ENCODE peak calls at places on chromosomes 12 and 14, in seven cellular contexts. Y is mammary epithelial cell, N is IMR-90, G is type B pancreatic cell, E is fibroblast of mammary gland, H is PC-9, X is neural crest cell. D is an unnamed sample.

GRCh38 chr14:94907626-94908261 is 137.8 kb upstream of the GSC start:
- DNase-seq in Y (no peak), E (no peak), N (no peak), H (no peak), G (no peak), X (no peak), D (no peak)

GRCh38 chr12:2295941-2296461 is 243.2 kb downstream of the CACNA1C start:
- DNase-seq in G (no peak), N (peak), Y (peak), H (no peak), E (peak), X (no peak), D (no peak)

GRCh38 chr14:64880382-64881121 is 845 bp upstream of the SPTB start:
- DNase-seq in N (no peak), H (peak), X (peak), E (no peak), G (peak), Y (peak), D (peak)

GRCh38 chr14:66464261-66464660 is 21.9 kb upstream of the CCDC196 start:
- DNase-seq in N (no peak), X (no peak), E (no peak), G (no peak), Y (no peak), H (no peak), D (no peak)

GRCh38 chr14:32711103-32711680 is 227.5 kb upstream of the NPAS3 start:
- DNase-seq in N (peak), H (no peak), X (peak), E (peak), G (no peak), Y (no peak), D (no peak)

GRCh38 chr12:24705741-24706358 is 243.1 kb downstream of the BCAT1 start:
- DNase-seq in G (no peak), Y (no peak), H (no peak), E (no peak), N (peak), X (no peak), D (no peak)

GRCh38 chr14:103712633-103713247 is 2.5 kb downstream of the XRCC3 start:
- DNase-seq in E (no peak), Y (no peak), N (no peak), G (no peak), X (no peak), H (no peak), D (no peak)

GRCh38 chr12:82873951-82874350 is 187.2 kb downstream of the TMTC2 start:
- DNase-seq in N (no peak), H (no peak), X (no peak), Y (no peak), G (no peak), E (no peak), D (no peak)

GRCh38 chr12:18864900-18865561 is 127.1 kb downstream of the CAPZA3 start:
- DNase-seq in X (no peak), G (no peak), H (peak), N (peak), Y (peak), E (peak), D (no peak)

GRCh38 chr12:1777798-1778197 is 42.6 kb upstream of the LRTM2 start:
- DNase-seq in G (no peak), Y (peak), N (peak), X (no peak), H (no peak), E (peak), D (no peak)

GRCh38 chr12:117457189-117457588 is 95.8 kb upstream of the NOS1 start:
- DNase-seq in E (no peak), Y (no peak), G (no peak), N (no peak), X (no peak), H (no peak), D (no peak)

GRCh38 chr14:57299511-57299910 is 30.7 kb downstream of the AP5M1 start:
- DNase-seq in G (no peak), E (no peak), H (no peak), Y (no peak), N (no peak), X (no peak), D (no peak)

GRCh38 chr14:101992708-101993107 is 28.3 kb downstream of the DYNC1H1 start:
- DNase-seq in E (no peak), X (no peak), H (no peak), Y (no peak), G (no peak), N (no peak), D (no peak)

GRCh38 chr12:38156497-38157245 is 159.9 kb upstream of the ALG10B start:
- DNase-seq in H (no peak), G (no peak), E (no peak), X (no peak), Y (no peak), N (no peak), D (no peak)

GRCh38 chr12:49903700-49904423 is at the start of gene FAIM2:
- DNase-seq in N (peak), G (peak), X (peak), H (no peak), Y (no peak), E (peak), D (no peak)

GRCh38 chr12:1365703-1366102 is 228.7 kb downstream of the FBXL14 start:
- DNase-seq in H (no peak), X (no peak), N (no peak), G (no peak), Y (no peak), E (no peak), D (no peak)

GRCh38 chr12:49644620-49644994 is 21.2 kb downstream of the PRPF40B start:
- DNase-seq in X (peak), E (peak), G (peak), Y (peak), N (peak), H (peak), D (peak)

GRCh38 chr12:6827437-6827894 is 741 bp upstream of the P3H3 start:
- DNase-seq in N (peak), X (peak), E (peak), Y (peak), G (no peak), H (peak), D (no peak)

GRCh38 chr12:55499231-55499630 is 7.1 kb downstream of the OR6C68 start:
- DNase-seq in G (no peak), H (no peak), N (no peak), X (no peak), E (no peak), Y (no peak), D (no peak)

GRCh38 chr12:113439606-113440030 is 17.4 kb downstream of the SDSL start:
- DNase-seq in G (no peak), Y (no peak), X (peak), N (peak), H (peak), E (peak), D (peak)

GRCh38 chr12:116194935-116195431 is 82.5 kb downstream of the MED13L start:
- DNase-seq in H (no peak), E (no peak), G (no peak), Y (no peak), N (no peak), X (no peak), D (no peak)

GRCh38 chr14:74517731-74518130 is 24.2 kb downstream of the ISCA2 start:
- DNase-seq in Y (no peak), H (no peak), E (no peak), N (no peak), X (no peak), G (no peak), D (no peak)

GRCh38 chr14:75487155-75487671 is 35.1 kb upstream of the BATF start:
- DNase-seq in E (no peak), G (no peak), H (peak), X (no peak), N (no peak), Y (peak), D (no peak)

GRCh38 chr14:60482743-60483142 is 3.1 kb downstream of the C14orf39 start:
- DNase-seq in G (no peak), Y (peak), H (no peak), X (no peak), E (peak), N (peak), D (no peak)

GRCh38 chr12:93322784-93323183 is 54.9 kb upstream of the NUDT4 start:
- DNase-seq in E (peak), Y (peak), N (peak), G (no peak), X (no peak), H (no peak), D (no peak)

GRCh38 chr12:130384234-130384633 is 46.5 kb downstream of the PIWIL1 start:
- DNase-seq in E (no peak), G (no peak), Y (no peak), N (no peak), H (no peak), X (no peak), D (no peak)

GRCh38 chr12:115950959-115951358 is 326.5 kb downstream of the MED13L start:
- DNase-seq in Y (no peak), G (no peak), X (no peak), N (no peak), E (no peak), H (no peak), D (no peak)

GRCh38 chr12:104478396-104479140 is 21.8 kb downstream of the CHST11 start:
- DNase-seq in G (no peak), Y (no peak), X (no peak), N (no peak), H (no peak), E (no peak), D (no peak)

GRCh38 chr12:47823422-47824086 is 3.9 kb upstream of the HDAC7 start:
- DNase-seq in H (no peak), X (no peak), E (no peak), G (no peak), N (no peak), Y (no peak), D (no peak)

GRCh38 chr12:86331457-86331856 is 75.3 kb upstream of the MGAT4C start:
- DNase-seq in H (no peak), X (no peak), Y (no peak), G (no peak), E (no peak), N (no peak), D (no peak)

GRCh38 chr12:88529531-88530488 is 50.5 kb downstream of the KITLG start:
- DNase-seq in Y (no peak), H (no peak), G (no peak), E (no peak), N (no peak), X (no peak), D (no peak)

GRCh38 chr12:91577586-91578539 is 395.2 kb upstream of the DCN start:
- DNase-seq in G (no peak), X (no peak), Y (peak), N (peak), H (no peak), E (peak), D (no peak)
- TF ChIP-seq CTCF in G (peak), X (peak), Y (peak), N (peak), H (peak), E (peak), D (peak)

GRCh38 chr14:70812124-70812818 is 3.0 kb upstream of the MAP3K9 start:
- DNase-seq in E (no peak), N (no peak), Y (no peak), X (no peak), G (no peak), H (no peak), D (no peak)
- TF ChIP-seq CTCF in E (no peak), N (no peak), Y (no peak), X (no peak), G (no peak), H (no peak), D (no peak)

DNA sequence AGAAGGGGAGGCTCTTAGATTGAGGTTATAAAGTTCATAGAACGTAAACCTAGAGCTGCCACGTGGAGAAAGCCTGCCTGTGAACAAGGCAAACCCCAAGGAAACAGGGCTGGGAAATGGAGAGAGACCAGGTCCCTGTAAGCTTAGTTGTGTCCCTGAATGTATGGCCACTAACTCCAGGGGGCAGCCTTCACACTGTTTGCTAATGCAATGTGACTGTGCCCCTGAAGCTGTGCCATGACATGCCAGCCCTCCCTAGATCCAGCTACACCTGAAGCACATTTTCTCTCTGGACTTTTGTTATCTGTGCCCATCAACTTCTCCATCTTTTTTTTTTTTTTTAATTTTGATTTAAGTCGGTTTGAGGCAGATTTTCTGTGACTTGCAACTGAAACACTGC is 60.6 kb upstream of the TMCC3 start:
- DNase-seq in Y (peak), N (peak), E (peak), G (no peak), H (no peak), X (no peak), D (no peak)
- TF ChIP-seq CTCF in Y (peak), N (peak), E (peak), G (peak), H (peak), X (peak), D (peak)

DNA sequence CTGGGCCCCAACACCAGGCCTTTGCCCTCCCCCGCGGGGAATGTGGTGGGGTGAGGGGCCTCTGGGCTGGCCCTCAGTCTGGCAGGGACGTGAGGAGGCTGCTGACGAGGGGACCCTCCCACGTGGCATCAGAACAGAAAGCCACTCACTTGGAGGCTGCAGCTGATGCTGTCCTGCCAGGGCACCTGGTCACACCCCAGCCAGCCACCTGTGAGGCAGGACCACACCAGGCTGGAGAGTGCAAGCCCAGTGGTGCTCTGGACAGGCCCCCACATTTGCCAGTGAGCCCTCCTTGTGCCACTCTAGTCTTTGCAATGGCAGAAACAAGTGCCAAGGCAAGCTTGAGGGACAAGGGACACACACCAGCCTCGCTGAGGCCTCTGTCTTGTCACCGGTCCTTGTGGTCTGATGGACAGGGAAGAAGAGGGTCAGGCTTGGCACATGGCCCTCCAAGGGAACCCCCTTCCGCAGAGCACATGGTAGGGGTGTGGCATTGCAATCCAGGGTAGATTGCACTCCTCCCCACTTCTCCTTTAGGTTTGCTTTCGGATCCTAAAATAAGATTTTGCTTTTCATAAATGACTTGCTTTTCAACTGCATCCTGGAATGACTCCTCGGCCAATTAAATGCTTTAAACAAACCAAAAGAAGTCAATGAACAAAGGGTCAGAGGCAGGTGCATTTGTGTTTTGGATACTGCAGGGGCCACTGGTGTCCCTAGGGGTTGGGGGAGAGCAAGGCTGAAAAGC is 53.7 kb downstream of the CCDC88C start:
- DNase-seq in X (no peak), Y (no peak), G (no peak), N (no peak), H (no peak), E (no peak), D (no peak)
- TF ChIP-seq CTCF in X (no peak), Y (no peak), G (no peak), N (no peak), H (no peak), E (no peak), D (no peak)

GRCh38 chr12:120642086-120642485 is 1.7 kb downstream of the CABP1 start:
- DNase-seq in G (no peak), H (no peak), N (no peak), E (no peak), X (no peak), Y (no peak), D (no peak)

GRCh38 chr12:120639771-120640721 is at the start of gene CABP1:
- DNase-seq in Y (no peak), N (no peak), E (no peak), G (no peak), H (peak), X (peak), D (peak)

GRCh38 chr12:120643574-120643973 is 3.1 kb downstream of the CABP1 start:
- DNase-seq in Y (no peak), E (no peak), N (no peak), X (no peak), G (no peak), H (no peak), D (no peak)

GRCh38 chr12:120642806-120643205 is 2.4 kb downstream of the CABP1 start:
- DNase-seq in G (no peak), X (no peak), Y (no peak), N (peak), E (peak), H (no peak), D (no peak)

GRCh38 chr12:120640840-120641833 is 711 bp downstream of the CABP1 start:
- DNase-seq in E (peak), X (peak), G (peak), H (peak), N (peak), Y (peak), D (peak)
- TF ChIP-seq CTCF in E (no peak), X (no peak), G (no peak), H (no peak), N (no peak), Y (no peak), D (peak)

GRCh38 chr14:39426605-39427004 is 5.6 kb downstream of the FBXO33 start:
- DNase-seq in X (no peak), Y (peak), N (peak), E (peak), H (no peak), G (no peak), D (no peak)
- TF ChIP-seq CTCF in X (no peak), Y (no peak), N (peak), E (peak), H (peak), G (peak), D (no peak)

GRCh38 chr12:27946396-27946795 is 26.1 kb downstream of the PTHLH start:
- DNase-seq in X (no peak), G (no peak), E (peak), N (no peak), H (no peak), Y (no peak), D (no peak)
- TF ChIP-seq CTCF in X (no peak), G (no peak), E (no peak), N (no peak), H (no peak), Y (no peak), D (no peak)

GRCh38 chr12:108234155-108234554 is 105.0 kb downstream of the CMKLR1 start:
- DNase-seq in Y (no peak), N (no peak), H (no peak), X (no peak), E (peak), G (no peak), D (no peak)
- TF ChIP-seq CTCF in Y (no peak), N (no peak), H (no peak), X (peak), E (peak), G (no peak), D (no peak)

DNA sequence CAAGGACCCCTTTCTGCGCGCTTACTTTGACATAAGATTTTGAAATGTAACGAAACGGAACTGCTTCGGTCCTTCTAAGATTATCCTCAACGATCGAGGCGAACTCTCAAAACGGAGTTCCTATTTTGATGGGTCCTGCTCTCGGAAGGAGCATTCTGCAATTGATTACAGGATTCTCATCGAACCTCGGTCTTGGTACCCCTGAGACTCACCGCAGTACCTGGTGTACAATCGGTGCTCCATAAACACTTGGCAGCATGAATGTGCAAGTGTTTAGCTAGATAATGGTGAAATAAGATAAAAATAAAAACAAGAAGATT is 530 bp upstream of the NEMF start:
- DNase-seq in X (no peak), E (no peak), H (no peak), N (no peak), G (no peak), Y (no peak), D (no peak)
- TF ChIP-seq CTCF in X (no peak), E (no peak), H (no peak), N (no peak), G (peak), Y (no peak), D (peak)